ENCODE peak calls at places on chromosomes 7 and 10, in four cellular contexts. L, F, K and P are unnamed samples.

GRCh38 chr10:27360581-27361172 is 120.1 kb upstream of the ACBD5 start:
- DNase-seq in L (peak), F (peak), K (peak), P (peak)

GRCh38 chr10:48306870-48307531 is 524 bp downstream of the MAPK8 start:
- DNase-seq in L (peak), F (no peak), K (peak), P (peak)

GRCh38 chr7:45593121-45593541 is 19.0 kb downstream of the ADCY1 start:
- DNase-seq in L (no peak), F (no peak), K (no peak), P (no peak)

GRCh38 chr10:88755753-88756152 is 4.1 kb upstream of the LIPN start:
- DNase-seq in L (no peak), F (no peak), K (no peak), P (no peak)

GRCh38 chr7:150370612-150371071 is 2.0 kb downstream of the REPIN1 start:
- DNase-seq in L (no peak), F (no peak), K (no peak), P (no peak)

GRCh38 chr7:102028206-102028826 is 210.9 kb downstream of the CUX1 start:
- DNase-seq in L (no peak), F (no peak), K (no peak), P (no peak)

GRCh38 chr10:117543245-117543998 is 876 bp downstream of the EMX2 start:
- DNase-seq in L (no peak), F (no peak), K (no peak), P (no peak)

GRCh38 chr10:44334091-44334490 is 50.8 kb downstream of the CXCL12 start:
- DNase-seq in L (no peak), F (no peak), K (no peak), P (no peak)

GRCh38 chr7:79287976-79288375 is 165.5 kb downstream of the MAGI2 start:
- DNase-seq in L (no peak), F (no peak), K (no peak), P (no peak)

GRCh38 chr10:29271877-29272276 is 17.0 kb upstream of the LYZL1 start:
- DNase-seq in L (no peak), F (no peak), K (no peak), P (no peak)

GRCh38 chr7:151844828-151845200 is 32.1 kb downstream of the PRKAG2 start:
- DNase-seq in L (no peak), F (no peak), K (no peak), P (peak)

GRCh38 chr7:11807000-11807399 is 25.0 kb downstream of the THSD7A start:
- DNase-seq in L (no peak), F (no peak), K (no peak), P (no peak)

GRCh38 chr7:158061031-158061630 is 526.5 kb downstream of the PTPRN2 start:
- DNase-seq in L (no peak), F (no peak), K (no peak), P (no peak)

GRCh38 chr7:27762062-27762461 is 22.1 kb downstream of the TAX1BP1 start:
- DNase-seq in L (no peak), F (no peak), K (no peak), P (no peak)

GRCh38 chr7:816751-817671 is 15.3 kb upstream of the SUN1 start:
- DNase-seq in L (peak), F (no peak), K (peak), P (peak)

GRCh38 chr10:23968296-23968695 is 240.6 kb upstream of the KIAA1217 start:
- DNase-seq in L (no peak), F (no peak), K (peak), P (no peak)

GRCh38 chr7:144728556-144728955 is 107.3 kb downstream of the TPK1 start:
- DNase-seq in L (no peak), F (no peak), K (no peak), P (no peak)

GRCh38 chr10:126049741-126050140 is 153.4 kb downstream of the FANK1 start:
- DNase-seq in L (peak), F (peak), K (no peak), P (no peak)

GRCh38 chr10:123390332-123390731 is 236.1 kb downstream of the BUB3 start:
- DNase-seq in L (no peak), F (no peak), K (no peak), P (no peak)

GRCh38 chr7:153044981-153045380 is 285.4 kb downstream of the ACTR3B start:
- DNase-seq in L (no peak), F (no peak), K (no peak), P (no peak)